ENCODE peak calls at places on chromosome 12, in eight cellular contexts. Q is cardiac muscle cell; G is left cardiac atrium; W is tibial artery; S is fibroblast of the aortic adventitia; U is stimulated activated CD4-positive, alpha-beta T cell treated with anti-CD3 and anti-CD28 coated beads, TNF-alpha, amount 100 ng/mL, for 48 hours; J is mucosa of gallbladder; I is activated B cell treated with CpG ODN at 0.5 μM for 24 hours. T is an unnamed sample.

GRCh38 chr12:7989827-7990491 is 42.6 kb upstream of the FOXJ2 start:
- DNase-seq in J (peak; percentile 18), U (peak; percentile 79), G (peak; percentile 37), Q (no peak), I (no peak), S (no peak), W (no peak), T (peak; percentile 32)

GRCh38 chr12:124774462-124775167 is 89.0 kb downstream of the SCARB1 start:
- DNase-seq in W (no peak), S (peak; percentile 100), J (no peak), I (peak; percentile 48), G (peak; percentile 51), Q (no peak), U (peak; percentile 85), T (no peak)

GRCh38 chr12:52336641-52337040 is 15.4 kb upstream of the KRT83 start:
- DNase-seq in S (no peak), I (no peak), J (no peak), W (no peak), Q (no peak), G (no peak), U (no peak), T (no peak)

GRCh38 chr12:132266370-132266769 is 63.0 kb downstream of the GALNT9 start:
- DNase-seq in U (no peak), J (no peak), Q (no peak), W (no peak), S (no peak), I (no peak), G (no peak), T (no peak)

GRCh38 chr12:14854586-14855163 is 11.3 kb upstream of the ART4 start:
- DNase-seq in U (no peak), W (no peak), Q (no peak), I (no peak), J (no peak), S (peak; percentile 52), G (no peak), T (no peak)

GRCh38 chr12:3698218-3698974 is 54.5 kb downstream of the CRACR2A start:
- DNase-seq in S (peak; percentile 94), Q (no peak), J (no peak), G (no peak), I (no peak), W (no peak), U (no peak), T (no peak)

GRCh38 chr12:112170376-112170775 is 45.0 kb downstream of the TRAFD1 start:
- DNase-seq in W (peak; percentile 55), G (peak; percentile 45), J (no peak), U (no peak), I (no peak), Q (no peak), S (peak; percentile 22), T (no peak)

GRCh38 chr12:24197517-24197916 is 248.0 kb upstream of the SOX5 start:
- DNase-seq in S (no peak), G (no peak), U (no peak), I (no peak), J (no peak), Q (no peak), W (no peak), T (no peak)

GRCh38 chr12:70948236-70948975 is 27.9 kb upstream of the PTPRR start:
- DNase-seq in Q (no peak), G (no peak), S (no peak), U (no peak), J (no peak), W (no peak), I (no peak), T (no peak)

GRCh38 chr12:69851976-69852375 is 26.9 kb downstream of the MYRFL start:
- DNase-seq in U (no peak), J (no peak), I (no peak), S (peak; percentile 69), W (no peak), Q (no peak), G (no peak), T (no peak)

GRCh38 chr12:101902641-101903040 is 25.3 kb downstream of the DRAM1 start:
- DNase-seq in G (no peak), S (no peak), I (no peak), Q (no peak), J (no peak), U (no peak), W (no peak), T (no peak)

GRCh38 chr12:126874427-126875026 is 1392.4 kb upstream of the TMEM132C start:
- DNase-seq in Q (peak; percentile 71), U (peak; percentile 19), I (peak; percentile 41), W (no peak), S (peak; percentile 73), J (peak; percentile 64), G (peak; percentile 63), T (peak; percentile 35)

GRCh38 chr12:131852551-131853299 is 24.5 kb downstream of the MMP17 start:
- DNase-seq in G (peak; percentile 16), Q (no peak), J (no peak), I (peak; percentile 29), W (no peak), U (no peak), S (no peak), T (no peak)

GRCh38 chr12:13570005-13570694 is 373.6 kb downstream of the EMP1 start:
- DNase-seq in J (no peak), S (no peak), I (no peak), W (no peak), G (no peak), U (no peak), Q (no peak), T (no peak)

GRCh38 chr12:30537228-30537627 is 158.4 kb downstream of the IPO8 start:
- DNase-seq in J (no peak), S (no peak), Q (no peak), I (no peak), W (no peak), G (no peak), U (no peak), T (no peak)

GRCh38 chr12:77686760-77687159 is 143.9 kb upstream of the NAV3 start:
- DNase-seq in S (peak; percentile 57), G (no peak), I (no peak), U (no peak), W (no peak), Q (peak; percentile 9), J (no peak), T (no peak)

GRCh38 chr12:132888852-132889251 is 1.4 kb upstream of the CHFR start:
- DNase-seq in G (no peak), W (no peak), S (no peak), U (no peak), Q (no peak), J (no peak), I (no peak), T (no peak)

GRCh38 chr12:120209851-120210250 is 8.9 kb upstream of the RPLP0 start:
- DNase-seq in S (no peak), W (no peak), G (no peak), I (no peak), U (no peak), Q (no peak), J (no peak), T (no peak)

GRCh38 chr12:51923506-51924365 is 16.4 kb downstream of the ACVRL1 start:
- DNase-seq in S (peak; percentile 33), G (peak; percentile 76), I (peak; percentile 44), Q (peak; percentile 56), W (peak; percentile 71), J (peak; percentile 42), U (peak; percentile 19), T (peak; percentile 76)

GRCh38 chr12:77893918-77894317 is 63.2 kb downstream of the NAV3 start:
- DNase-seq in S (peak; percentile 49), Q (no peak), U (no peak), G (no peak), J (peak; percentile 88), W (no peak), I (no peak), T (no peak)

GRCh38 chr12:27707216-27707615 is 3.4 kb upstream of the MRPS35 start:
- DNase-seq in W (no peak), J (no peak), S (no peak), I (no peak), G (no peak), Q (no peak), U (no peak), T (no peak)

GRCh38 chr12:63869656-63870055 is 25.2 kb downstream of the SRGAP1 start:
- DNase-seq in W (no peak), I (no peak), U (no peak), Q (no peak), S (no peak), G (no peak), J (no peak), T (no peak)

GRCh38 chr12:102948941-102949352 is 8.5 kb upstream of the ASCL1 start:
- DNase-seq in S (peak; percentile 52), Q (peak; percentile 59), G (no peak), I (peak; percentile 51), W (no peak), J (peak; percentile 40), U (no peak), T (peak; percentile 21)

GRCh38 chr12:32612658-32613614 is 66.2 kb upstream of the DNM1L start:
- DNase-seq in J (no peak), W (no peak), U (no peak), S (no peak), G (no peak), I (no peak), Q (no peak), T (no peak)

GRCh38 chr12:83784298-83784890 is 1097.7 kb downstream of the TMTC2 start:
- DNase-seq in W (no peak), U (no peak), G (no peak), S (no peak), J (no peak), Q (no peak), I (no peak), T (no peak)

GRCh38 chr12:3275171-3276041 is 198.2 kb downstream of the TSPAN9 start:
- DNase-seq in W (peak; percentile 84), Q (peak; percentile 84), S (peak; percentile 75), J (peak; percentile 72), G (peak; percentile 78), U (peak; percentile 47), I (peak; percentile 66), T (peak; percentile 80)

GRCh38 chr12:118964988-118965387 is 16.4 kb upstream of the SRRM4 start:
- DNase-seq in I (no peak), Q (no peak), J (no peak), G (no peak), S (no peak), W (no peak), U (no peak), T (no peak)

GRCh38 chr12:94689002-94689645 is 38.8 kb upstream of the TMCC3 start:
- DNase-seq in G (no peak), U (no peak), J (no peak), W (no peak), Q (no peak), I (no peak), S (peak; percentile 87), T (no peak)

GRCh38 chr12:58313091-58313855 is 371.9 kb downstream of the ATP23 start:
- DNase-seq in S (peak; percentile 58), J (no peak), I (no peak), U (no peak), G (no peak), W (no peak), Q (no peak), T (no peak)

GRCh38 chr12:94640134-94640928 is 10.0 kb downstream of the TMCC3 start:
- DNase-seq in S (no peak), Q (no peak), G (no peak), I (no peak), J (no peak), U (peak; percentile 30), W (no peak), T (no peak)

GRCh38 chr12:132710422-132711168 is at the start of gene PGAM5:
- DNase-seq in G (peak; percentile 83), U (peak; percentile 79), Q (peak; percentile 87), I (peak; percentile 96), S (peak; percentile 64), J (peak; percentile 85), W (peak; percentile 87), T (peak; percentile 80)

GRCh38 chr12:25644964-25645363 is 91.9 kb upstream of the LMNTD1 start:
- DNase-seq in J (no peak), U (no peak), W (no peak), S (peak; percentile 64), G (no peak), Q (no peak), I (no peak), T (no peak)

GRCh38 chr12:104042580-104042979 is 7.4 kb downstream of the GLT8D2 start:
- DNase-seq in G (no peak), U (no peak), Q (no peak), S (no peak), I (no peak), J (no peak), W (no peak), T (no peak)

GRCh38 chr12:14824012-14824634 is 10.1 kb upstream of the SMCO3 start:
- DNase-seq in Q (no peak), G (no peak), S (no peak), J (no peak), I (no peak), U (no peak), W (no peak), T (no peak)